ENCODE peak calls at places on chromosomes 2 and 18, in four cellular contexts. N, V, K and C are unnamed samples.

GRCh38 chr2:225122007-225122406 is 79.7 kb upstream of the DOCK10 start:
- DNase-seq in N (no peak), V (peak; percentile 11), K (no peak), C (no peak)

GRCh38 chr2:215790548-215791421 is 222.6 kb downstream of the MREG start:
- DNase-seq in N (no peak), V (no peak), K (no peak), C (no peak)

GRCh38 chr18:1037766-1038165 is 133.1 kb downstream of the ADCYAP1 start:
- DNase-seq in N (no peak), V (no peak), K (no peak), C (no peak)

GRCh38 chr2:106584304-106584954 is 97.3 kb downstream of the CD8B2 start:
- DNase-seq in N (no peak), V (no peak), K (no peak), C (no peak)

GRCh38 chr2:12507295-12507694 is 209.4 kb upstream of the TRIB2 start:
- DNase-seq in N (peak; percentile 7), V (no peak), K (peak; percentile 93), C (peak; percentile 74)

GRCh38 chr2:181362561-181362960 is 94.6 kb upstream of the ITGA4 start:
- DNase-seq in N (no peak), V (no peak), K (no peak), C (no peak)

GRCh38 chr2:226273440-226273839 is 526.2 kb downstream of the IRS1 start:
- DNase-seq in N (no peak), V (no peak), K (no peak), C (peak; percentile 10)

GRCh38 chr2:112138143-112139032 is at the start of gene FBLN7:
- DNase-seq in N (no peak), V (peak; percentile 35), K (peak; percentile 26), C (no peak)

GRCh38 chr2:131492418-131493198 is 411 bp upstream of the MZT2A start:
- DNase-seq in N (peak; percentile 90), V (peak; percentile 98), K (peak; percentile 96), C (peak; percentile 83)

GRCh38 chr2:173008786-173009185 is 66.9 kb upstream of the MAP3K20 start:
- DNase-seq in N (no peak), V (no peak), K (no peak), C (no peak)

GRCh38 chr2:131521961-131522781 is 5.5 kb upstream of the CCDC74A start:
- DNase-seq in N (no peak), V (peak; percentile 27), K (no peak), C (no peak)

GRCh38 chr2:19540739-19541503 is 182.5 kb upstream of the OSR1 start:
- DNase-seq in N (no peak), V (no peak), K (peak; percentile 50), C (peak; percentile 95)